ENCODE peak calls at places on chromosomes 1 and 21, in four cellular contexts. E, I, O and A are unnamed samples.

GRCh38 chr1:17308593-17308992 is 596 bp downstream of the PADI4 start:
- DNase-seq in I (no peak), O (no peak), E (peak; percentile 14), A (no peak)

GRCh38 chr1:111570781-111571181 is 48.8 kb upstream of the RAP1A start:
- DNase-seq in E (peak; percentile 36), I (no peak), O (no peak), A (no peak)

GRCh38 chr1:91864017-91864700 is 21.8 kb downstream of the TGFBR3 start:
- DNase-seq in E (peak; percentile 90), O (peak; percentile 15), I (no peak), A (no peak)

GRCh38 chr1:243739335-243740003 is 110.6 kb downstream of the AKT3 start:
- DNase-seq in O (no peak), I (no peak), E (no peak), A (no peak)

GRCh38 chr1:224203243-224204016 is 20.4 kb downstream of the DEGS1 start:
- DNase-seq in O (peak; percentile 67), I (peak; percentile 96), E (peak; percentile 62), A (no peak)

GRCh38 chr1:47334765-47335435 is 1.3 kb downstream of the CMPK1 start:
- DNase-seq in I (no peak), O (no peak), E (peak; percentile 3), A (no peak)

GRCh38 chr1:27504588-27505419 is 14.8 kb upstream of the WASF2 start:
- DNase-seq in I (no peak), O (no peak), E (no peak), A (no peak)

GRCh38 chr1:182565537-182565936 is 23.5 kb downstream of the RNASEL start:
- DNase-seq in O (no peak), I (no peak), E (peak; percentile 27), A (no peak)

GRCh38 chr21:31110430-31110829 is 72.2 kb upstream of the KRTAP19-8 start:
- DNase-seq in I (peak; percentile 78), E (no peak), O (no peak), A (no peak)

GRCh38 chr21:43866659-43867331 is 1.8 kb downstream of the AGPAT3 start:
- DNase-seq in E (peak; percentile 9), O (no peak), I (no peak), A (no peak)

GRCh38 chr1:96374076-96374762 is 347.4 kb upstream of the PTBP2 start:
- DNase-seq in I (no peak), O (peak; percentile 33), E (no peak), A (no peak)

GRCh38 chr1:24949331-24949881 is 19.3 kb upstream of the RUNX3 start:
- DNase-seq in I (peak; percentile 38), E (peak; percentile 72), O (peak; percentile 87), A (no peak)

GRCh38 chr1:225816643-225817538 is 7.0 kb downstream of the EPHX1 start:
- DNase-seq in O (no peak), I (no peak), E (no peak), A (no peak)

GRCh38 chr1:60620107-60620506 is 462.3 kb upstream of the NFIA start:
- DNase-seq in E (no peak), O (no peak), I (no peak), A (no peak)

GRCh38 chr1:22143065-22143514 is at the start of gene WNT4:
- DNase-seq in I (no peak), O (no peak), E (peak; percentile 34), A (no peak)

GRCh38 chr1:39858315-39858714 is 25.0 kb downstream of the TRIT1 start:
- DNase-seq in E (no peak), I (no peak), O (no peak), A (no peak)

GRCh38 chr21:21712761-21713558 is 714.8 kb downstream of the NCAM2 start:
- DNase-seq in E (peak; percentile 53), O (no peak), I (peak; percentile 62), A (no peak)

GRCh38 chr1:115237507-115237906 is 100.5 kb downstream of the NGF start:
- DNase-seq in I (no peak), O (peak; percentile 20), E (no peak), A (no peak)

GRCh38 chr1:198228925-198229324 is 72.1 kb downstream of the NEK7 start:
- DNase-seq in E (no peak), O (no peak), I (no peak), A (no peak)

GRCh38 chr1:116918714-116919357 is 9.1 kb downstream of the PTGFRN start:
- DNase-seq in E (peak; percentile 85), O (no peak), I (no peak), A (no peak)

GRCh38 chr1:33387512-33388079 is 43.3 kb downstream of the PHC2 start:
- DNase-seq in I (no peak), O (peak; percentile 93), E (peak; percentile 64), A (no peak)

GRCh38 chr21:17438642-17439041 is 74.2 kb upstream of the CXADR start:
- DNase-seq in O (no peak), I (no peak), E (no peak), A (no peak)

GRCh38 chr1:226948051-226948450 is 8.0 kb downstream of the COQ8A start:
- DNase-seq in I (no peak), O (no peak), E (no peak), A (no peak)

GRCh38 chr1:228070851-228071250 is 11.7 kb upstream of the ARF1 start:
- DNase-seq in O (no peak), E (no peak), I (no peak), A (no peak)

GRCh38 chr1:228781161-228781771 is 46.0 kb downstream of the RHOU start:
- DNase-seq in O (peak; percentile 5), E (no peak), I (no peak), A (no peak)

GRCh38 chr1:3323791-3324703 is 130.4 kb upstream of the ARHGEF16 start:
- DNase-seq in O (no peak), I (no peak), E (no peak), A (no peak)

GRCh38 chr1:44515416-44515815 is 110.4 kb downstream of the RNF220 start:
- DNase-seq in E (peak; percentile 5), I (no peak), O (no peak), A (no peak)

GRCh38 chr21:43196789-43197188 is 28.0 kb downstream of the CRYAA start:
- DNase-seq in E (peak; percentile 93), O (no peak), I (no peak), A (no peak)

DNA sequence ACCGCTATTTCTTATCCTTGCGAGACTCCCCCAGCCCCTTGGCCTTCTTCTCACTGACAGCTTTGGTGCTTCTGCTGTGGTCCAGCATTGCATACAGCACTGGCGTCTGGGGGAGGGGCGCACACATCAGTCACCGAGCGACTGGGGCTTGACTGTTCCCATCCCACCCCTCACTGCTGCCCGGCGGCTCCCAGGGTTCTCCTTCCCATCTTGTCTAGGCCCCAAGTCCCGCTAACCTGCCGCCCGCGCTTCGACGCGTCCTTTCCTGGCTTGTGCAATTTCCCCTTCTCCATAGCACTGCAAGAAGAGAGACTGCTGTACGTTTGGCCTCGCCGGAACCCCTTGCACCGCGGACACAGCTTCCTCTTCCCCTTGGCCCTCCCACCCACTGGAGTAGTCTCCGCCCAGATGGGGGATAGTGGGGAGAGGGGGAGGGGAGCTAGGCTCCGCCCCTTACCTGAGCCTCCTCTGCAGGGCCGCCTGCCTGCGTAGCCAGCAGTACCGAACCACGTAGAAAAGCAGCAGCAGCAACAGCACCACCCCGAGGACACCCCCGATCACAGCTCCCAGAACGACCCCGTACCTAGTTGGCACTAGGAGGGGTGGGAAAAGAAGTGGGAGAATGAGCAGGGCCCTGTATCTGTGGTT is 3.8 kb downstream of the MPZ start:
- DNase-seq in I (no peak), O (no peak), E (no peak), A (peak; percentile 31)
- TF ChIP-seq CTCF in I (peak; percentile 27), O (peak; percentile 56), E (no peak), A (no peak)

DNA sequence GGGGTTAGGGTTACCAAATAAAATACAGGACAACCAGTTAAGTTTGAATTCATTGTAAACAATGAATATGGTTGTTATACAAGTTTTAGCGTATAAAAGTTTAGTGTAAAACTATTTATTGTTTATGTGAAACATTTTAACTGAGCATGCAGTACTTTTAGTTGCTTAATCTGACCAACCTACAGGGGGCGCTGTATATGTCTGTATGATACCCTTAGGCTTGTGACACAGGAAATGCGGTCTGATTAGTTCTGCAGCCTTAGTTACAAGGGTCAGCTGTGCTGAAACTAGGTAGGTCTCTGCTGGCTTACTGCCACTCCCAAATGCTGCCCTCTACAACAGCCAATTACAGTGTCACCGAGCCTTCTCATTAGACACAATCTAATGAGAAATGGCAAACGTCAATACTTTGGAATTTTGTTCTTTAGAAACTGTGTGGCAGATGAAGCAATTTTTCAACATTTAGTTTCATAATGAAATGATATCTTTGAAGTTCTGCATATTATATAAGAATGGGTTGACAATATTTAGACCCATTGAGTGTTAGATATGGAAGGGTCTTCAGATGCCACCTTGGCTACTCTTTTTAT is 56.2 kb downstream of the NTNG1 start:
- DNase-seq in O (no peak), E (peak; percentile 24), I (no peak), A (no peak)
- TF ChIP-seq CTCF in O (peak; percentile 55), E (peak; percentile 42), I (peak; percentile 39), A (no peak)

DNA sequence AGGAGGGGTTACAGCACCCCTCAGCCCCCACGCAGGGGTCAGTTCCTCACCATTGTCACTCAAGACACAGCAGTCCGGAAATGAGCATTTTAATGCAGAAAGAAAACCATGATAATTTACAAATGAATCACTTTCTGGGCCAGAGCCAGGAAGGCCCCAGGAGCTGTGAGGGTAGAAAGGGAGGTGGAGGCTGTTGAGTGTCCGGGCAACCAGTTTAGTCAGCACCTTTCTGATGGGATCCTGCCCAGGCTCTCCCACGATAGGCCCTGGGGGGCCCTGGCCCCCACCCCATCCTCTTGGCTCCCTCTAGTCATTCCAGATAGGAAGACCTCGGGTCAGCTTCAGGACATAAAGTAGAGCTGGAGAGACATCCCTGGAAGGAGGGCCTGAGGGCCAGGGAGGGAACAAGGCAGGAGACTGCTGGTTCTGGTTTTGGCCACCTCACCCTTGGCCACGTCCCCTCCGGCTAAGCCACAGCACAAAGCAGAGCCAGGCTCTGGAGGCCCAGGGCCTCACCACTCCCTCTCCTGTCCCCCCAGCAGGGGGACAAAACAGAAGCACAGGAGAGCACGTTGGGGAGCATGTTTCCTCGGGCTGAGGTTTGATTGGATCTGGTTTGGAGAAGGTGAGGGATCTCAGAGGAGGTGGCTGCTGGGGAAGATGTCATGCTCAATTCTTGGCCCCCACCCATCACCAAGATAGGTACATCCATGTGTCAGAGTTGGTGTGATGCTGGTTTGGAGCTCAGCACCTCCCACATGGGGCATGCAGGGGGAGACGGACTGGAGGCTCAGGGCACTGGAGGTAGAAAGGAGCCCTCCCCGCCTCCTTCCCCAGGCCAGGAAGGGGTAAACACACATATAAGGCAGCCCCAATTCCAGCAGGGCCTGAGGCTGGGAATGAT is 20.6 kb downstream of the ETNK2 start:
- DNase-seq in I (peak; percentile 87), O (peak; percentile 82), E (peak; percentile 99), A (peak; percentile 49)
- TF ChIP-seq CTCF in I (peak; percentile 25), O (peak; percentile 42), E (no peak), A (no peak)

GRCh38 chr1:23646571-23646970 is 45.0 kb upstream of the RPL11 start:
- DNase-seq in E (no peak), O (no peak), I (no peak), A (no peak)

GRCh38 chr1:23645338-23645737 is 46.3 kb upstream of the RPL11 start:
- DNase-seq in E (no peak), O (no peak), I (no peak), A (no peak)

GRCh38 chr1:23644555-23644866 is 47.1 kb upstream of the RPL11 start:
- DNase-seq in O (no peak), E (no peak), I (no peak), A (no peak)

GRCh38 chr1:23646086-23646485 is 45.5 kb upstream of the RPL11 start:
- DNase-seq in O (no peak), I (no peak), E (no peak), A (no peak)

GRCh38 chr1:23643668-23644554 is 47.7 kb upstream of the RPL11 start:
- DNase-seq in O (no peak), E (no peak), I (no peak), A (no peak)
- TF ChIP-seq CTCF in O (no peak), E (no peak), I (no peak), A (no peak)